ENCODE peak calls at places on chromosomes 1 and 21, in four cellular contexts. E is fibroblast of pulmonary artery, K is HCT116, V is hypothalamus. F is an unnamed sample.

GRCh38 chr1:4018721-4019521 is 118.8 kb upstream of the C1orf174 start:
- DNase-seq in E (no peak), K (no peak), V (no peak), F (no peak)

GRCh38 chr1:30604801-30605440 is 118.5 kb downstream of the MATN1 start:
- DNase-seq in E (no peak), K (no peak), V (no peak), F (no peak)

GRCh38 chr1:218351617-218352438 is 6.7 kb downstream of the TGFB2 start:
- DNase-seq in E (peak), K (no peak), V (no peak), F (peak)

GRCh38 chr1:8663915-8664331 is 153.5 kb downstream of the RERE start:
- DNase-seq in E (peak), K (no peak), V (no peak), F (peak)

GRCh38 chr1:67149179-67149770 is 14.5 kb upstream of the C1orf141 start:
- DNase-seq in E (peak), K (peak), V (peak), F (peak)

GRCh38 chr1:179825201-179825600 is 52.4 kb downstream of the TOR1AIP2 start:
- DNase-seq in E (no peak), K (no peak), V (no peak), F (no peak)

GRCh38 chr1:44806025-44806703 is 987 bp downstream of the DYNLT4 start:
- DNase-seq in E (no peak), K (no peak), V (no peak), F (no peak)

GRCh38 chr1:164695956-164696665 is 137.1 kb downstream of the PBX1 start:
- DNase-seq in E (no peak), K (no peak), V (no peak), F (peak)

GRCh38 chr1:101128211-101128727 is 102.7 kb upstream of the DPH5 start:
- DNase-seq in E (no peak), K (no peak), V (no peak), F (no peak)

GRCh38 chr21:45724345-45724961 is 80.9 kb downstream of the PCBP3 start:
- DNase-seq in E (no peak), K (no peak), V (peak), F (no peak)

GRCh38 chr1:199685369-199685768 is 342.1 kb upstream of the NR5A2 start:
- DNase-seq in E (peak), K (peak), V (no peak), F (peak)

GRCh38 chr1:196951711-196952394 is 8.3 kb downstream of the CFHR2 start:
- DNase-seq in E (peak), K (no peak), V (no peak), F (peak)

GRCh38 chr1:10457910-10458309 is 8.1 kb downstream of the CORT start:
- DNase-seq in E (no peak), K (no peak), V (no peak), F (no peak)

GRCh38 chr1:23867542-23867952 is 543 bp downstream of the FUCA1 start:
- DNase-seq in E (no peak), K (no peak), V (no peak), F (no peak)

GRCh38 chr1:109824349-109825115 is 60.8 kb upstream of the EPS8L3 start:
- DNase-seq in E (no peak), K (no peak), V (no peak), F (no peak)

GRCh38 chr1:232968965-232969364 is 18.6 kb downstream of the NTPCR start:
- DNase-seq in E (peak), K (no peak), V (no peak), F (peak)

GRCh38 chr1:55249646-55250398 is 34.7 kb upstream of the USP24 start:
- DNase-seq in E (no peak), K (no peak), V (no peak), F (no peak)